ENCODE peak calls at places on chromosome 6, in ten cellular contexts. J is tibial artery, N is breast epithelium, S is adrenal gland, G is heart right ventricle, F is left ventricle myocardium inferior, Y is small intestine, T is heart left ventricle, W is iPS DF 6.9, P is uterus. C is an unnamed sample. For H3K4me1, the result is how much of the 10 kb centered on the place peaks cover.

GRCh38 chr6:27829453-27830211 is 82.6 kb downstream of the OR2B2 start:
- DNase-seq in J (no peak), N (no peak), S (no peak), G (no peak), F (no peak), Y (no peak), T (no peak), W (no peak), P (no peak), C (no peak)

GRCh38 chr6:138044458-138044857 is 62.8 kb downstream of the PERP start:
- DNase-seq in J (no peak), N (no peak), S (no peak), G (no peak), F (no peak), Y (no peak), T (no peak), W (no peak), P (no peak), C (no peak)

GRCh38 chr6:66183982-66184555 is 477.0 kb upstream of the EYS start:
- DNase-seq in J (no peak), N (no peak), S (peak), G (no peak), F (no peak), Y (no peak), T (no peak), W (no peak), P (no peak), C (no peak)

GRCh38 chr6:132400641-132401119 is 595 bp downstream of the MOXD1 start:
- DNase-seq in J (no peak), N (no peak), S (no peak), G (no peak), F (no peak), Y (no peak), T (no peak), W (no peak), P (peak), C (no peak)

GRCh38 chr6:160966493-160967229 is 24.9 kb upstream of the MAP3K4 start:
- DNase-seq in J (no peak), N (no peak), S (no peak), G (no peak), F (no peak), Y (no peak), T (no peak), W (no peak), P (no peak), C (no peak)

GRCh38 chr6:40171343-40171742 is 237.1 kb upstream of the MOCS1 start:
- DNase-seq in J (no peak), N (no peak), S (no peak), G (no peak), F (no peak), Y (no peak), T (no peak), W (no peak), P (no peak), C (no peak)

GRCh38 chr6:22966711-22967110 is 397.3 kb downstream of the HDGFL1 start:
- DNase-seq in J (no peak), N (no peak), S (no peak), G (no peak), F (no peak), Y (no peak), T (no peak), W (no peak), P (no peak), C (no peak)

GRCh38 chr6:118650500-118651281 is 700 bp downstream of the CEP85L start:
- DNase-seq in J (peak), N (no peak), S (peak), G (peak), F (peak), Y (peak), T (peak), W (no peak), P (peak), C (peak)

GRCh38 chr6:152293404-152293803 is 343.8 kb downstream of the SYNE1 start:
- DNase-seq in J (no peak), N (no peak), S (no peak), G (peak), F (peak), Y (peak), T (peak), W (no peak), P (peak), C (peak)

GRCh38 chr6:149855040-149855654 is 9.0 kb downstream of the LRP11 start:
- DNase-seq in J (no peak), N (no peak), S (no peak), G (no peak), F (no peak), Y (no peak), T (no peak), W (no peak), P (no peak), C (no peak)

GRCh38 chr6:126540161-126540560 is 200.2 kb downstream of the CENPW start:
- DNase-seq in J (no peak), N (no peak), S (no peak), G (no peak), F (no peak), Y (no peak), T (no peak), W (no peak), P (no peak), C (no peak)

GRCh38 chr6:1613631-1614447 is 4.1 kb downstream of the FOXC1 start:
- DNase-seq in J (no peak), N (no peak), S (no peak), G (peak), F (no peak), Y (no peak), T (no peak), W (no peak), P (no peak), C (peak)

GRCh38 chr6:148509789-148510581 is 167.3 kb downstream of the SASH1 start:
- DNase-seq in J (peak), N (no peak), S (peak), G (peak), F (peak), Y (no peak), T (peak), W (no peak), P (peak), C (peak)

GRCh38 chr6:6585003-6585311 is 3.6 kb upstream of the LY86 start:
- DNase-seq in J (no peak), N (no peak), S (no peak), G (no peak), F (no peak), Y (no peak), T (no peak), W (no peak), P (no peak), C (no peak)
- H3K4me1 ChIP-seq in J (under half), N (under half), S (under half), G (under half), F (under half), Y (under half), T (under half), W (under half), P (under half), C (under half)

DNA sequence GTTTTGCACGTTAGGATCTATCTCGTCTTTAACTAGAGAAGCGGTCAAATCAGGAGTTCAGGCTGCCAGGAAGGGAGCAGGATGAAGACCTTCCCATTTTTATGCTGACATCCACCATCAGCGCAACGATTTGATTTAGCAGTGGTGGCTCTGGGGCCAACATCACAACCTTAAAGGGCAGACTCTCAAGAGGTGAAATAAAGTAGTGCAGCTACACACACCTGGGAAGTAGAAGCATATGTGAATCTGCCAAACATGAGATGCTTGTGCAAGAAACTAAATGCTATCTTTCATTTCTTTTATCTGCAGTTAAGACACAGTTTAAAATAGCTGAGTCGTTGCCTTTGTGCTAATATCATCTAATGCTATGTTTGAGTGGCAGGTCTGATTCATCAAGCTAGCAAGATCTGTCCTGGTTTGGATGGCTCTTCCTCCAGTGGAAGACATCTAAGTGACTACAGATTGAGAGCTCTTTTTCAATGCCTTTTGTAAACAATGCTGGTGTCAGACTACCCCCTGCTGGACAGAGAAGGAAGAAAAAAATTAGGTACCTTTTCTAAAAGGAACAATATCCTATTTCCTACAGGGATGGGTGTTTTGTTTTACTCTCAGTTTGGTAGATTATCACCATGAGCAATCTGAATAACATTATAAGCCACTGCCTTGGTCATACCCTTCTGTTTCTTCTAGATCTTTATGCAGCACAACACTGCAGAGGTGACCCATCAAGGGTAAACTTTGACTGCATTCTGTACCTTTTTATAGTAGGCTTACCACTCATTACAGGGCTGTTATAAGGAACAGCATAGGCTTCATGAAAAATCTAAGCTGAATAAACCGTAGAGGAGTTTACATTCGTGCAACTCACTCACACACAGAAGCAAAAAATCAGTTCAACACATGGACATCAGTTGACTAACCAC is 171.6 kb upstream of the FBXL4 start:
- DNase-seq in J (no peak), N (no peak), S (peak), G (no peak), F (no peak), Y (peak), T (no peak), W (peak), P (no peak), C (no peak)
- H3K4me1 ChIP-seq in J (under half), N (under half), S (under half), G (under half), F (under half), Y (under half), T (under half), W (under half), P (under half), C (under half)

GRCh38 chr6:143516700-143517446 is 5.4 kb upstream of the FUCA2 start:
- DNase-seq in J (no peak), N (no peak), S (no peak), G (no peak), F (no peak), Y (no peak), T (no peak), W (no peak), P (no peak), C (no peak)

GRCh38 chr6:143514996-143515760 is 3.7 kb upstream of the FUCA2 start:
- DNase-seq in J (peak), N (no peak), S (peak), G (peak), F (peak), Y (no peak), T (peak), W (no peak), P (no peak), C (peak)

GRCh38 chr6:143517447-143517773 is 5.9 kb upstream of the FUCA2 start:
- DNase-seq in J (no peak), N (no peak), S (no peak), G (no peak), F (no peak), Y (no peak), T (no peak), W (no peak), P (no peak), C (no peak)

GRCh38 chr6:143513410-143513809 is 1.9 kb upstream of the FUCA2 start:
- DNase-seq in J (no peak), N (no peak), S (peak), G (peak), F (peak), Y (peak), T (peak), W (no peak), P (no peak), C (no peak)

GRCh38 chr6:143515766-143516355 is 4.3 kb upstream of the FUCA2 start:
- DNase-seq in J (no peak), N (no peak), S (no peak), G (no peak), F (peak), Y (no peak), T (no peak), W (no peak), P (no peak), C (no peak)
- H3K4me1 ChIP-seq in J (under half), N (under half), S (under half), G (under half), F (half or more), Y (under half), T (under half), W (under half), P (under half), C (under half)

GRCh38 chr6:11209369-11209768 is 23.1 kb downstream of the NEDD9 start:
- DNase-seq in J (no peak), N (no peak), S (no peak), G (no peak), F (no peak), Y (no peak), T (no peak), W (no peak), P (no peak), C (no peak)
- H3K4me1 ChIP-seq in J (half or more), N (under half), S (under half), G (half or more), F (half or more), Y (under half), T (half or more), W (under half), P (under half), C (half or more)

GRCh38 chr6:33858804-33859203 is 55.0 kb upstream of the MLN start:
- DNase-seq in J (no peak), N (no peak), S (no peak), G (no peak), F (no peak), Y (no peak), T (no peak), W (no peak), P (no peak), C (no peak)
- H3K4me1 ChIP-seq in J (under half), N (under half), S (under half), G (under half), F (under half), Y (under half), T (under half), W (under half), P (under half), C (under half)

DNA sequence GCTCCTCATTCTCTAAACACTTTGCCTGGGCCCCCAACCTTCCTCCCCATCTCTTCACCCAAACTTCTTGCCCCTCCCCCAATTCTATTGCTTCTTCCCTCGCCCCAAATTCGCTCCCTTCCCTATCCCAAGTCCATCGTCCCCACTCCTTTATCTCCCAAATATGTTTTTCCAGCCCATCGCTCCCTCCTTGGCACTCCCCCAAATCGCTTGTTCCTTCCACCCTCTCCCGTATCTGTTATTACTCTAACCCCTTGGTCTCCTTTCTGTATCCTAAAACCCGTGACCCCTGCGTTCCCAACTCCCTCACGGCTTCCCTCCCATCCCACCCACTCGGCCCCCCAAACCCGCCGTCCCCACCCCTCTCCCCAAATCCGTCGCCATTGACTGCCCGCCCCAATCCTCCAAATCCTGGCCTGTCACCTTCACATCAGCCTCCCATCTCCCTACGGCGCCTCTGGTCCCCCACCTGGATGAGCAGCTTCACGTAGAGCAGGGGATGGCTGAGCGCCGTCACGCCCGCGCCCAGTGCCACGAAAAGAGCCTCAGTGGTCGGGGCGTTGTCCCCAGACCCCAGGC is 523 bp downstream of the MTCH1 start:
- DNase-seq in J (no peak), N (no peak), S (peak), G (no peak), F (no peak), Y (no peak), T (no peak), W (no peak), P (no peak), C (no peak)
- H3K4me1 ChIP-seq in J (under half), N (under half), S (under half), G (under half), F (half or more), Y (under half), T (half or more), W (under half), P (under half), C (under half)

GRCh38 chr6:5962794-5963193 is 43.9 kb downstream of the NRN1 start:
- DNase-seq in J (no peak), N (no peak), S (no peak), G (no peak), F (no peak), Y (no peak), T (no peak), W (no peak), P (no peak), C (no peak)
- H3K4me1 ChIP-seq in J (under half), N (under half), S (under half), G (under half), F (under half), Y (under half), T (under half), W (under half), P (under half), C (under half)